ENCODE peak calls at places on chromosomes 16 and 17, in six cellular contexts. I, Y, B, M, J and O are unnamed samples.

GRCh38 chr17:18217412-18218015 is 7.9 kb upstream of the LLGL1 start:
- DNase-seq in I (peak; percentile 91), B (peak; percentile 61), J (peak; percentile 40), M (no peak), Y (peak; percentile 38), O (peak; percentile 75)

GRCh38 chr17:37200497-37200896 is 175.3 kb upstream of the C17orf78 start:
- DNase-seq in Y (no peak), M (no peak), I (no peak), B (no peak), J (no peak), O (no peak)

GRCh38 chr16:72961115-72961832 is 86.7 kb downstream of the ZFHX3 start:
- DNase-seq in Y (peak; percentile 85), I (no peak), J (no peak), B (no peak), M (peak; percentile 85), O (peak; percentile 29)

GRCh38 chr16:58019866-58020538 is 5.6 kb upstream of the MMP15 start:
- DNase-seq in M (no peak), I (no peak), J (no peak), B (no peak), Y (no peak), O (no peak)

GRCh38 chr17:39626671-39627169 is at the start of gene PPP1R1B:
- DNase-seq in Y (no peak), B (no peak), M (no peak), J (no peak), I (no peak), O (no peak)

GRCh38 chr17:44010966-44011647 is 3.7 kb downstream of the TMEM101 start:
- DNase-seq in J (no peak), M (no peak), B (no peak), I (no peak), Y (no peak), O (no peak)

GRCh38 chr17:20202141-20202574 is 193.0 kb downstream of the SPECC1 start:
- DNase-seq in M (no peak), B (no peak), I (no peak), Y (no peak), J (no peak), O (no peak)

GRCh38 chr16:48326937-48327336 is 58.3 kb downstream of the SIAH1 start:
- DNase-seq in J (no peak), I (no peak), M (no peak), Y (no peak), B (no peak), O (no peak)

GRCh38 chr16:26457896-26458295 is 608.8 kb upstream of the C16orf82 start:
- DNase-seq in Y (no peak), J (no peak), B (no peak), M (no peak), I (no peak), O (no peak)

GRCh38 chr16:1188781-1189189 is 35.9 kb downstream of the CACNA1H start:
- DNase-seq in I (peak; percentile 72), Y (no peak), M (no peak), J (peak; percentile 12), B (peak; percentile 44), O (peak; percentile 18)

GRCh38 chr17:58747674-58748073 is 8.0 kb upstream of the PPM1E start:
- DNase-seq in M (no peak), J (no peak), I (no peak), Y (no peak), B (no peak), O (no peak)

GRCh38 chr16:87123356-87124001 is 193.7 kb downstream of the C16orf95 start:
- DNase-seq in J (no peak), B (no peak), I (no peak), M (no peak), Y (no peak), O (peak; percentile 73)

GRCh38 chr16:31479752-31480151 is 3.2 kb upstream of the SLC5A2 start:
- DNase-seq in B (no peak), J (no peak), I (no peak), M (no peak), Y (no peak), O (no peak)

GRCh38 chr17:29136998-29137730 is 43.0 kb downstream of the MYO18A start:
- DNase-seq in B (no peak), M (no peak), J (no peak), I (no peak), Y (no peak), O (peak; percentile 90)

GRCh38 chr17:14725729-14726128 is 424.8 kb downstream of the HS3ST3B1 start:
- DNase-seq in M (no peak), B (no peak), I (no peak), Y (no peak), J (no peak), O (no peak)

GRCh38 chr17:78767806-78768205 is 14.3 kb downstream of the CYTH1 start:
- DNase-seq in M (no peak), Y (no peak), I (no peak), B (no peak), J (no peak), O (no peak)

GRCh38 chr17:44602970-44603369 is 45.7 kb downstream of the FZD2 start:
- DNase-seq in M (no peak), I (no peak), J (no peak), Y (no peak), B (no peak), O (peak; percentile 17)